ENCODE peak calls at places on chromosomes 1 and 21, in eight cellular contexts. One of them, this sample, is unnamed.

GRCh38 chr21:28906841-28907240 is 85.8 kb downstream of the LTN1 start:
- DNase-seq in K562: no peak
- DNase-seq in upper lobe of left lung: no peak
- DNase-seq in body of pancreas: no peak
- DNase-seq in transverse colon: no peak
- DNase-seq in ovary: no peak
- DNase-seq in uterus: no peak
- DNase-seq in H54: no peak
- DNase-seq in this sample: no peak

GRCh38 chr21:44199448-44199847 is 41.3 kb downstream of the ICOSLG start:
- DNase-seq in H54: no peak
- DNase-seq in transverse colon: peak
- DNase-seq in uterus: no peak
- DNase-seq in upper lobe of left lung: no peak
- DNase-seq in body of pancreas: no peak
- DNase-seq in K562: peak
- DNase-seq in ovary: no peak
- DNase-seq in this sample: no peak

GRCh38 chr1:191804311-191804710 is 354.0 kb upstream of the RGS18 start:
- DNase-seq in uterus: no peak
- DNase-seq in ovary: no peak
- DNase-seq in transverse colon: no peak
- DNase-seq in H54: no peak
- DNase-seq in body of pancreas: no peak
- DNase-seq in upper lobe of left lung: no peak
- DNase-seq in K562: no peak
- DNase-seq in this sample: no peak

GRCh38 chr1:162612606-162613400 is 19.5 kb upstream of the DDR2 start:
- DNase-seq in upper lobe of left lung: no peak
- DNase-seq in K562: no peak
- DNase-seq in H54: no peak
- DNase-seq in ovary: no peak
- DNase-seq in body of pancreas: peak
- DNase-seq in uterus: peak
- DNase-seq in transverse colon: no peak
- DNase-seq in this sample: no peak

GRCh38 chr1:1914842-1915692 is at the start of gene CALML6:
- DNase-seq in body of pancreas: peak
- DNase-seq in H54: no peak
- DNase-seq in transverse colon: peak
- DNase-seq in uterus: no peak
- DNase-seq in upper lobe of left lung: no peak
- DNase-seq in ovary: peak
- DNase-seq in K562: no peak
- DNase-seq in this sample: no peak

GRCh38 chr1:5351366-5351765 is 640.9 kb downstream of the NPHP4 start:
- DNase-seq in body of pancreas: no peak
- DNase-seq in uterus: no peak
- DNase-seq in upper lobe of left lung: no peak
- DNase-seq in K562: no peak
- DNase-seq in transverse colon: no peak
- DNase-seq in H54: no peak
- DNase-seq in ovary: no peak
- DNase-seq in this sample: no peak

GRCh38 chr1:86370627-86371026 is 25.5 kb downstream of the ODF2L start:
- DNase-seq in ovary: no peak
- DNase-seq in body of pancreas: no peak
- DNase-seq in transverse colon: no peak
- DNase-seq in uterus: no peak
- DNase-seq in H54: no peak
- DNase-seq in K562: no peak
- DNase-seq in upper lobe of left lung: no peak
- DNase-seq in this sample: no peak

GRCh38 chr1:18575620-18576019 is 55.0 kb upstream of the PAX7 start:
- DNase-seq in ovary: no peak
- DNase-seq in H54: no peak
- DNase-seq in transverse colon: peak
- DNase-seq in body of pancreas: peak
- DNase-seq in K562: peak
- DNase-seq in upper lobe of left lung: peak
- DNase-seq in uterus: no peak
- DNase-seq in this sample: peak

GRCh38 chr1:17197696-17198095 is 7.2 kb upstream of the PADI1 start:
- DNase-seq in H54: no peak
- DNase-seq in K562: no peak
- DNase-seq in uterus: no peak
- DNase-seq in upper lobe of left lung: no peak
- DNase-seq in body of pancreas: no peak
- DNase-seq in ovary: no peak
- DNase-seq in transverse colon: no peak
- DNase-seq in this sample: no peak

GRCh38 chr1:147612366-147612765 is 58.0 kb downstream of the ACP6 start:
- DNase-seq in H54: no peak
- DNase-seq in uterus: no peak
- DNase-seq in K562: no peak
- DNase-seq in transverse colon: no peak
- DNase-seq in ovary: no peak
- DNase-seq in body of pancreas: peak
- DNase-seq in upper lobe of left lung: no peak
- DNase-seq in this sample: no peak

GRCh38 chr1:32651461-32652073 is 559 bp downstream of the RBBP4 start:
- DNase-seq in K562: no peak
- DNase-seq in H54: peak
- DNase-seq in upper lobe of left lung: no peak
- DNase-seq in body of pancreas: no peak
- DNase-seq in uterus: no peak
- DNase-seq in transverse colon: no peak
- DNase-seq in ovary: no peak
- DNase-seq in this sample: no peak

GRCh38 chr21:36456714-36457399 is 23.1 kb downstream of the CLDN14 start:
- DNase-seq in ovary: no peak
- DNase-seq in K562: no peak
- DNase-seq in upper lobe of left lung: no peak
- DNase-seq in uterus: no peak
- DNase-seq in H54: no peak
- DNase-seq in transverse colon: no peak
- DNase-seq in body of pancreas: no peak
- DNase-seq in this sample: no peak

GRCh38 chr1:62891961-62892562 is 108.1 kb downstream of the ATG4C start:
- DNase-seq in K562: no peak
- DNase-seq in upper lobe of left lung: no peak
- DNase-seq in body of pancreas: no peak
- DNase-seq in transverse colon: no peak
- DNase-seq in uterus: no peak
- DNase-seq in ovary: no peak
- DNase-seq in H54: no peak
- DNase-seq in this sample: no peak

GRCh38 chr1:27001570-27002360 is 8.3 kb downstream of the TRNP1 start:
- DNase-seq in ovary: no peak
- DNase-seq in transverse colon: no peak
- DNase-seq in upper lobe of left lung: peak
- DNase-seq in body of pancreas: no peak
- DNase-seq in uterus: no peak
- DNase-seq in K562: no peak
- DNase-seq in H54: no peak
- DNase-seq in this sample: no peak

GRCh38 chr1:218660678-218661053 is 315.5 kb downstream of the TGFB2 start:
- DNase-seq in ovary: no peak
- DNase-seq in H54: no peak
- DNase-seq in upper lobe of left lung: no peak
- DNase-seq in transverse colon: no peak
- DNase-seq in uterus: no peak
- DNase-seq in K562: no peak
- DNase-seq in body of pancreas: no peak
- DNase-seq in this sample: no peak

GRCh38 chr1:150561830-150562367 is 12.7 kb downstream of the ADAMTSL4 start:
- DNase-seq in ovary: peak
- DNase-seq in transverse colon: peak
- DNase-seq in K562: peak
- DNase-seq in body of pancreas: peak
- DNase-seq in uterus: peak
- DNase-seq in upper lobe of left lung: peak
- DNase-seq in H54: peak
- DNase-seq in this sample: peak
- TF ChIP-seq POLR2A in ovary: peak
- TF ChIP-seq POLR2A in transverse colon: no peak
- TF ChIP-seq POLR2A in K562: peak
- TF ChIP-seq POLR2A in body of pancreas: no peak
- TF ChIP-seq POLR2A in uterus: peak
- TF ChIP-seq POLR2A in upper lobe of left lung: peak
- TF ChIP-seq POLR2A in H54: no peak
- TF ChIP-seq POLR2A in this sample: peak

GRCh38 chr1:248825573-248825908 is 174 bp downstream of the SH3BP5L start:
- DNase-seq in transverse colon: no peak
- DNase-seq in H54: no peak
- DNase-seq in body of pancreas: no peak
- DNase-seq in upper lobe of left lung: no peak
- DNase-seq in uterus: no peak
- DNase-seq in ovary: no peak
- DNase-seq in K562: peak
- DNase-seq in this sample: no peak

GRCh38 chr1:248824701-248825100 is 1.0 kb downstream of the SH3BP5L start:
- DNase-seq in K562: no peak
- DNase-seq in ovary: no peak
- DNase-seq in transverse colon: no peak
- DNase-seq in uterus: no peak
- DNase-seq in H54: no peak
- DNase-seq in body of pancreas: no peak
- DNase-seq in upper lobe of left lung: peak
- DNase-seq in this sample: no peak

GRCh38 chr1:248825136-248825535 is 579 bp downstream of the SH3BP5L start:
- DNase-seq in upper lobe of left lung: peak
- DNase-seq in uterus: no peak
- DNase-seq in H54: no peak
- DNase-seq in K562: no peak
- DNase-seq in body of pancreas: no peak
- DNase-seq in ovary: no peak
- DNase-seq in transverse colon: no peak
- DNase-seq in this sample: no peak

GRCh38 chr1:248824301-248824700 is 1.4 kb downstream of the SH3BP5L start:
- DNase-seq in H54: no peak
- DNase-seq in ovary: no peak
- DNase-seq in upper lobe of left lung: no peak
- DNase-seq in uterus: no peak
- DNase-seq in K562: no peak
- DNase-seq in body of pancreas: no peak
- DNase-seq in transverse colon: no peak
- DNase-seq in this sample: no peak

DNA sequence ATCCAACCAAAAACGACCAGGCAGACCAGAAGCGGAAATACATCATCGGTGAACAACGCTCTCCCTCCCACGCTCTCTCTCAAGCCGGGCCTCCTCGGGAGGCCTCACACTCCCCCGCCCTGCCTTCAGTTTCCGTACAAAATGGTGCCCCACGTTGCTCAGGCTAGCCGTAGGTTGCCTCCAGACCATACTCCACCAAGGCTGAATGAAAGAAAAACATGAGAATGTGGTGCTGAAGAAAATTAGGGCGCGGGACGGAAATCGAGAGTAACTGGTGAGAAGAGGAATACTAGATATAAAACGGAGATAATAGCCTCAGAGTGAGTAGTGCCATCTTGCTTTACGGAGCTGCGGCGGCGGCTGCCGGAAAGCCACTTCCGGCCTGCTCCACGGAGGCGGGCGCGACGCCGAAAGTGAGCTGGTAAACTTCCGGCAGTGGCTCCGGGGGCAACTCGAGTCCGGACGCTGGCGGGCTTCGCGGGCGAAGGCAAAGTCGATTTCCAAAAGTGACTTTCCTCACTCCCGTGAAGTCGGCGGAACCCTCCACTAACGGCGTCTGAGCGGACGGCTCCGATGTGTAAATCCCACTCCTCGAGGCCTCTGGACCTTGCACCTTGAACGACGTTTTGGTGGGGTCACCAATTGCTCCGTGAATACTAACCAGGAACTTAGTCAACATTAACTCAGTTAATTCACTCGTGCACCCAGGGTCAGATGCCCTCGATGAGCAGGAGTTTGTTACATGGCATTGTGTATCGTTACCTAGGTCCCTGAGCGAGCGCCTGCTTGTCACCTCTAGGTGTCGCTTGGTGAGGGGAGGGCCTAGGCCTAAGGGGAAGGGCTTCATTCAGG is at the start of gene SH3BP5L:
- DNase-seq in body of pancreas: peak
- DNase-seq in uterus: peak
- DNase-seq in upper lobe of left lung: peak
- DNase-seq in ovary: peak
- DNase-seq in K562: peak
- DNase-seq in transverse colon: peak
- DNase-seq in H54: peak
- DNase-seq in this sample: peak
- TF ChIP-seq POLR2A in body of pancreas: peak
- TF ChIP-seq POLR2A in uterus: peak
- TF ChIP-seq POLR2A in upper lobe of left lung: peak
- TF ChIP-seq POLR2A in ovary: peak
- TF ChIP-seq POLR2A in K562: peak
- TF ChIP-seq POLR2A in transverse colon: peak
- TF ChIP-seq POLR2A in H54: peak
- TF ChIP-seq POLR2A in this sample: peak

GRCh38 chr21:45304945-45305344 is 17.2 kb upstream of the POFUT2 start:
- DNase-seq in K562: no peak
- DNase-seq in ovary: peak
- DNase-seq in body of pancreas: peak
- DNase-seq in upper lobe of left lung: no peak
- DNase-seq in H54: no peak
- DNase-seq in uterus: peak
- DNase-seq in transverse colon: no peak
- DNase-seq in this sample: no peak

GRCh38 chr21:45306453-45306831 is 18.7 kb upstream of the POFUT2 start:
- DNase-seq in upper lobe of left lung: no peak
- DNase-seq in transverse colon: no peak
- DNase-seq in body of pancreas: peak
- DNase-seq in uterus: no peak
- DNase-seq in H54: no peak
- DNase-seq in K562: no peak
- DNase-seq in ovary: no peak
- DNase-seq in this sample: no peak

GRCh38 chr21:45308211-45309068 is 20.7 kb upstream of the POFUT2 start:
- DNase-seq in H54: no peak
- DNase-seq in ovary: peak
- DNase-seq in upper lobe of left lung: peak
- DNase-seq in uterus: peak
- DNase-seq in K562: no peak
- DNase-seq in body of pancreas: peak
- DNase-seq in transverse colon: no peak
- DNase-seq in this sample: no peak

GRCh38 chr21:45305831-45306230 is 18.1 kb upstream of the POFUT2 start:
- DNase-seq in H54: no peak
- DNase-seq in body of pancreas: peak
- DNase-seq in ovary: peak
- DNase-seq in K562: no peak
- DNase-seq in transverse colon: no peak
- DNase-seq in upper lobe of left lung: no peak
- DNase-seq in uterus: peak
- DNase-seq in this sample: no peak

GRCh38 chr21:45306832-45307571 is 19.3 kb upstream of the POFUT2 start:
- DNase-seq in H54: no peak
- DNase-seq in transverse colon: peak
- DNase-seq in K562: peak
- DNase-seq in body of pancreas: peak
- DNase-seq in ovary: peak
- DNase-seq in uterus: peak
- DNase-seq in upper lobe of left lung: peak
- DNase-seq in this sample: no peak
- TF ChIP-seq POLR2A in H54: peak
- TF ChIP-seq POLR2A in transverse colon: no peak
- TF ChIP-seq POLR2A in K562: no peak
- TF ChIP-seq POLR2A in body of pancreas: peak
- TF ChIP-seq POLR2A in ovary: peak
- TF ChIP-seq POLR2A in uterus: peak
- TF ChIP-seq POLR2A in upper lobe of left lung: no peak
- TF ChIP-seq POLR2A in this sample: no peak

GRCh38 chr1:9453375-9454093 is 85.7 kb upstream of the SLC25A33 start:
- DNase-seq in K562: no peak
- DNase-seq in upper lobe of left lung: no peak
- DNase-seq in ovary: no peak
- DNase-seq in H54: no peak
- DNase-seq in uterus: no peak
- DNase-seq in transverse colon: no peak
- DNase-seq in body of pancreas: no peak
- DNase-seq in this sample: no peak
- TF ChIP-seq POLR2A in K562: no peak
- TF ChIP-seq POLR2A in upper lobe of left lung: no peak
- TF ChIP-seq POLR2A in ovary: no peak
- TF ChIP-seq POLR2A in H54: no peak
- TF ChIP-seq POLR2A in uterus: no peak
- TF ChIP-seq POLR2A in transverse colon: no peak
- TF ChIP-seq POLR2A in body of pancreas: no peak
- TF ChIP-seq POLR2A in this sample: no peak

This sample was measured in erythroblast.